ENCODE peak calls at places on chromosomes 4 and X, in five cellular contexts. L is omental fat pad; N is SK-N-DZ; W is stimulated activated CD8-positive, alpha-beta memory T cell treated with anti-CD3 and anti-CD28 coated beads, Interleukin-4, amount 100 ng/mL, for 4 hours; Z is mucosa of gallbladder. A is an unnamed sample.

GRCh38 chr4:60122820-60123219 is 1077.3 kb upstream of the ADGRL3 start:
- DNase-seq in W (no peak), L (no peak), Z (no peak), N (no peak), A (no peak)

GRCh38 chr4:185893500-185893899 is 81.5 kb upstream of the SORBS2 start:
- DNase-seq in N (no peak), L (no peak), W (no peak), Z (no peak), A (no peak)

GRCh38 chr4:70336043-70336442 is 1.3 kb downstream of the CABS1 start:
- DNase-seq in Z (no peak), N (no peak), L (no peak), W (no peak), A (no peak)

GRCh38 chr4:138945401-138945800 is 70.2 kb upstream of the NOCT start:
- DNase-seq in Z (no peak), W (no peak), N (no peak), L (no peak), A (no peak)

GRCh38 chrX:88425739-88426138 is 321.3 kb upstream of the CPXCR1 start:
- DNase-seq in N (no peak), Z (no peak), L (no peak), W (no peak), A (no peak)

GRCh38 chrX:70079297-70079696 is 17.0 kb downstream of the OTUD6A start:
- DNase-seq in W (no peak), L (no peak), N (no peak), Z (no peak), A (no peak)

GRCh38 chrX:45322382-45322781 is 121.7 kb upstream of the DIPK2B start:
- DNase-seq in W (no peak), N (no peak), L (no peak), Z (peak; percentile 52), A (peak; percentile 69)

GRCh38 chr4:177380730-177381287 is 61.4 kb downstream of the AGA start:
- DNase-seq in Z (no peak), L (no peak), W (no peak), N (no peak), A (no peak)

GRCh38 chrX:105870465-105870864 is 48.1 kb downstream of the NRK start:
- DNase-seq in Z (no peak), N (no peak), W (no peak), L (no peak), A (no peak)

GRCh38 chrX:151754042-151754419 is 19.5 kb downstream of the CNGA2 start:
- DNase-seq in W (no peak), Z (peak; percentile 46), L (no peak), N (no peak), A (peak; percentile 23)

GRCh38 chrX:3160771-3161170 is 119.5 kb downstream of the ARSF start:
- DNase-seq in L (no peak), N (no peak), W (no peak), Z (no peak), A (no peak)

GRCh38 chr4:6232836-6233785 is 32.8 kb upstream of the JAKMIP1 start:
- DNase-seq in Z (no peak), W (no peak), L (no peak), N (no peak), A (no peak)

GRCh38 chr4:41359069-41359769 is 102.5 kb downstream of the UCHL1 start:
- DNase-seq in Z (no peak), N (peak; percentile 71), L (no peak), W (no peak), A (peak; percentile 14)

GRCh38 chr4:36241771-36242170 is 2.5 kb downstream of the ARAP2 start:
- DNase-seq in L (no peak), N (no peak), W (no peak), Z (no peak), A (no peak)

GRCh38 chr4:127212701-127213100 is 420.1 kb upstream of the INTU start:
- DNase-seq in L (no peak), Z (no peak), N (no peak), W (no peak), A (no peak)

GRCh38 chrX:11998944-11999343 is 139.3 kb upstream of the FRMPD4 start:
- DNase-seq in N (no peak), L (no peak), W (no peak), Z (no peak), A (no peak)

GRCh38 chrX:6383911-6384310 is 151.0 kb downstream of the VCX3A start:
- DNase-seq in W (no peak), N (no peak), L (no peak), Z (no peak), A (no peak)

GRCh38 chr4:57053508-57053907 is 56.7 kb downstream of the IGFBP7 start:
- DNase-seq in W (no peak), N (no peak), L (no peak), Z (no peak), A (peak; percentile 59)

GRCh38 chrX:128717635-128718578 is 665.7 kb upstream of the ACTRT1 start:
- DNase-seq in N (peak; percentile 89), L (no peak), Z (no peak), W (no peak), A (no peak)

GRCh38 chr4:121950680-121951569 is 935 bp downstream of the TRPC3 start:
- DNase-seq in L (no peak), Z (no peak), W (no peak), N (no peak), A (peak; percentile 19)

GRCh38 chrX:26442340-26442739 is 226.4 kb downstream of the MAGEB5 start:
- DNase-seq in W (no peak), Z (no peak), L (no peak), N (peak; percentile 13), A (peak; percentile 27)

GRCh38 chrX:38256019-38256418 is 35.3 kb upstream of the SRPX start:
- DNase-seq in W (no peak), N (no peak), Z (no peak), L (no peak), A (no peak)

GRCh38 chrX:40684092-40684491 is 36.7 kb upstream of the CXorf38 start:
- DNase-seq in Z (no peak), W (no peak), N (no peak), L (no peak), A (no peak)

GRCh38 chrX:20382518-20383291 is 116.0 kb upstream of the RPS6KA3 start:
- DNase-seq in L (no peak), N (peak; percentile 39), Z (peak; percentile 56), W (no peak), A (peak; percentile 8)

GRCh38 chrX:141879616-141880015 is 24.1 kb upstream of the MAGEC1 start:
- DNase-seq in W (no peak), N (peak; percentile 1), Z (no peak), L (no peak), A (peak; percentile 7)

GRCh38 chr4:21792736-21793135 is 155.8 kb downstream of the KCNIP4 start:
- DNase-seq in N (no peak), Z (no peak), L (no peak), W (no peak), A (no peak)

GRCh38 chr4:88738714-88739366 is 41.2 kb upstream of the NAP1L5 start:
- DNase-seq in L (no peak), N (no peak), Z (no peak), W (no peak), A (peak; percentile 26)

GRCh38 chr4:16250665-16251365 is 24.5 kb upstream of the TAPT1 start:
- DNase-seq in W (no peak), N (no peak), L (no peak), Z (peak; percentile 49), A (no peak)

GRCh38 chr4:26459054-26459755 is 31.1 kb downstream of the CCKAR start:
- DNase-seq in N (peak; percentile 59), Z (no peak), W (no peak), L (no peak), A (peak; percentile 29)

GRCh38 chr4:6881908-6882307 is 27.7 kb upstream of the TBC1D14 start:
- DNase-seq in N (no peak), W (no peak), L (no peak), Z (no peak), A (no peak)

GRCh38 chr4:10088135-10089010 is 28.2 kb downstream of the WDR1 start:
- DNase-seq in N (no peak), L (no peak), Z (no peak), W (no peak), A (no peak)

GRCh38 chr4:125497861-125498260 is 183.1 kb downstream of the FAT4 start:
- DNase-seq in L (no peak), W (no peak), Z (no peak), N (no peak), A (no peak)

GRCh38 chr4:102252171-102252570 is 93.1 kb downstream of the SLC39A8 start:
- DNase-seq in L (no peak), Z (no peak), N (no peak), W (no peak), A (no peak)

GRCh38 chr4:13706130-13706529 is 78.6 kb upstream of the BOD1L1 start:
- DNase-seq in L (no peak), N (peak; percentile 64), Z (no peak), W (no peak), A (no peak)

GRCh38 chr4:184668511-184669114 is 19.1 kb downstream of the PRIMPOL start:
- DNase-seq in N (no peak), Z (no peak), W (no peak), L (no peak), A (no peak)

GRCh38 chrX:10117864-10118377 is 38.9 kb upstream of the CLCN4 start:
- DNase-seq in W (no peak), N (no peak), L (no peak), Z (no peak), A (no peak)

A was measured in body of pancreas.